ENCODE peak calls at places on chromosomes 7 and 10, in four cellular contexts. One of them, this sample, is unnamed.

GRCh38 chr7:4049202-4049601 is 632.9 kb upstream of the FOXK1 start:
- DNase-seq in stimulated activated CD8-positive, alpha-beta memory T cell treated with anti-CD3 and anti-CD28 coated beads, Interleukin-2, amount 100 ng/mL, for 1 hour: no peak
- DNase-seq in ACHN: no peak
- DNase-seq in HuH-7.5: no peak
- DNase-seq in this sample: no peak

GRCh38 chr10:75398238-75398629 is 3.3 kb downstream of the ZNF503 start:
- DNase-seq in stimulated activated CD8-positive, alpha-beta memory T cell treated with anti-CD3 and anti-CD28 coated beads, Interleukin-2, amount 100 ng/mL, for 1 hour: no peak
- DNase-seq in ACHN: no peak
- DNase-seq in HuH-7.5: no peak
- DNase-seq in this sample: no peak

GRCh38 chr7:140326116-140326928 is 72.0 kb downstream of the SLC37A3 start:
- DNase-seq in stimulated activated CD8-positive, alpha-beta memory T cell treated with anti-CD3 and anti-CD28 coated beads, Interleukin-2, amount 100 ng/mL, for 1 hour: peak
- DNase-seq in ACHN: peak
- DNase-seq in HuH-7.5: peak
- DNase-seq in this sample: peak

GRCh38 chr7:47153571-47153970 is 428.3 kb downstream of the TNS3 start:
- DNase-seq in stimulated activated CD8-positive, alpha-beta memory T cell treated with anti-CD3 and anti-CD28 coated beads, Interleukin-2, amount 100 ng/mL, for 1 hour: no peak
- DNase-seq in ACHN: no peak
- DNase-seq in HuH-7.5: peak
- DNase-seq in this sample: peak

GRCh38 chr7:96080021-96080420 is 241.9 kb downstream of the SLC25A13 start:
- DNase-seq in stimulated activated CD8-positive, alpha-beta memory T cell treated with anti-CD3 and anti-CD28 coated beads, Interleukin-2, amount 100 ng/mL, for 1 hour: no peak
- DNase-seq in ACHN: no peak
- DNase-seq in HuH-7.5: no peak
- DNase-seq in this sample: no peak

GRCh38 chr10:48693206-48693605 is 8.5 kb downstream of the WDFY4 start:
- DNase-seq in stimulated activated CD8-positive, alpha-beta memory T cell treated with anti-CD3 and anti-CD28 coated beads, Interleukin-2, amount 100 ng/mL, for 1 hour: no peak
- DNase-seq in ACHN: no peak
- DNase-seq in HuH-7.5: no peak
- DNase-seq in this sample: no peak

GRCh38 chr7:74029094-74029785 is 1.3 kb downstream of the ELN start:
- DNase-seq in stimulated activated CD8-positive, alpha-beta memory T cell treated with anti-CD3 and anti-CD28 coated beads, Interleukin-2, amount 100 ng/mL, for 1 hour: no peak
- DNase-seq in ACHN: no peak
- DNase-seq in HuH-7.5: no peak
- DNase-seq in this sample: no peak

GRCh38 chr7:46485481-46486065 is 564.5 kb upstream of the IGFBP3 start:
- DNase-seq in stimulated activated CD8-positive, alpha-beta memory T cell treated with anti-CD3 and anti-CD28 coated beads, Interleukin-2, amount 100 ng/mL, for 1 hour: no peak
- DNase-seq in ACHN: no peak
- DNase-seq in HuH-7.5: no peak
- DNase-seq in this sample: no peak

GRCh38 chr7:19834566-19834965 is 61.1 kb upstream of the TMEM196 start:
- DNase-seq in stimulated activated CD8-positive, alpha-beta memory T cell treated with anti-CD3 and anti-CD28 coated beads, Interleukin-2, amount 100 ng/mL, for 1 hour: no peak
- DNase-seq in ACHN: peak
- DNase-seq in HuH-7.5: no peak
- DNase-seq in this sample: no peak

GRCh38 chr10:71909399-71910083 is 54.7 kb upstream of the CHST3 start:
- DNase-seq in stimulated activated CD8-positive, alpha-beta memory T cell treated with anti-CD3 and anti-CD28 coated beads, Interleukin-2, amount 100 ng/mL, for 1 hour: no peak
- DNase-seq in ACHN: no peak
- DNase-seq in HuH-7.5: no peak
- DNase-seq in this sample: no peak

GRCh38 chr10:130179640-130180039 is 43.4 kb downstream of the GLRX3 start:
- DNase-seq in stimulated activated CD8-positive, alpha-beta memory T cell treated with anti-CD3 and anti-CD28 coated beads, Interleukin-2, amount 100 ng/mL, for 1 hour: no peak
- DNase-seq in ACHN: peak
- DNase-seq in HuH-7.5: no peak
- DNase-seq in this sample: no peak

GRCh38 chr10:14554091-14554842 is 220.4 kb downstream of the FAM107B start:
- DNase-seq in stimulated activated CD8-positive, alpha-beta memory T cell treated with anti-CD3 and anti-CD28 coated beads, Interleukin-2, amount 100 ng/mL, for 1 hour: no peak
- DNase-seq in ACHN: no peak
- DNase-seq in HuH-7.5: no peak
- DNase-seq in this sample: peak

GRCh38 chr7:73536479-73536878 is 14.4 kb upstream of the BAZ1B start:
- DNase-seq in stimulated activated CD8-positive, alpha-beta memory T cell treated with anti-CD3 and anti-CD28 coated beads, Interleukin-2, amount 100 ng/mL, for 1 hour: no peak
- DNase-seq in ACHN: no peak
- DNase-seq in HuH-7.5: no peak
- DNase-seq in this sample: no peak

This sample was measured in NCI-H774.